ENCODE peak calls at places on chromosomes 12 and 14, in four cellular contexts. T is adrenal gland, E is stomach, S is progenitor cell of endocrine pancreas. V is an unnamed sample.

GRCh38 chr12:75690556-75690955 is 179.1 kb upstream of the KRR1 start:
- DNase-seq in T (no peak), E (no peak), S (no peak), V (no peak)

GRCh38 chr12:108618079-108618952 is 15.4 kb downstream of the SELPLG start:
- DNase-seq in T (peak), E (peak), S (peak), V (peak)

GRCh38 chr14:95196268-95196667 is 38.9 kb upstream of the DICER1 start:
- DNase-seq in T (no peak), E (no peak), S (no peak), V (no peak)

GRCh38 chr12:104478396-104479140 is 21.8 kb downstream of the CHST11 start:
- DNase-seq in T (peak), E (no peak), S (no peak), V (no peak)

GRCh38 chr12:52395761-52396434 is 10.2 kb downstream of the KRT82 start:
- DNase-seq in T (no peak), E (no peak), S (peak), V (no peak)

GRCh38 chr12:52496590-52497071 is 3.6 kb upstream of the KRT6A start:
- DNase-seq in T (no peak), E (no peak), S (no peak), V (no peak)

GRCh38 chr12:54879132-54879531 is 24.8 kb downstream of the MUCL1 start:
- DNase-seq in T (no peak), E (no peak), S (no peak), V (no peak)

GRCh38 chr12:4849024-4849594 is 60.6 kb upstream of the KCNA1 start:
- DNase-seq in T (peak), E (no peak), S (no peak), V (no peak)

GRCh38 chr14:56816575-56817391 is 6.5 kb upstream of the OTX2 start:
- DNase-seq in T (no peak), E (no peak), S (no peak), V (no peak)

GRCh38 chr12:13223941-13224340 is 27.4 kb downstream of the EMP1 start:
- DNase-seq in T (no peak), E (no peak), S (no peak), V (no peak)

GRCh38 chr12:33041562-33041961 is 145.0 kb upstream of the PKP2 start:
- DNase-seq in T (no peak), E (no peak), S (no peak), V (no peak)

GRCh38 chr12:98439471-98440164 is 75.8 kb upstream of the TMPO start:
- DNase-seq in T (peak), E (no peak), S (no peak), V (no peak)

GRCh38 chr12:89768586-89769482 is 60.2 kb upstream of the ATP2B1 start:
- DNase-seq in T (no peak), E (no peak), S (no peak), V (no peak)

GRCh38 chr12:104715562-104716182 is 242.4 kb downstream of the SLC41A2 start:
- DNase-seq in T (no peak), E (no peak), S (no peak), V (no peak)

GRCh38 chr12:79444089-79444488 is 246.7 kb downstream of the PAWR start:
- DNase-seq in T (no peak), E (no peak), S (no peak), V (no peak)

GRCh38 chr12:19988918-19989317 is 379.4 kb upstream of the PDE3A start:
- DNase-seq in T (no peak), E (no peak), S (no peak), V (no peak)

GRCh38 chr14:23513466-23514008 is 38.0 kb downstream of the ZFHX2 start:
- DNase-seq in T (no peak), E (no peak), S (no peak), V (no peak)

GRCh38 chr12:105253882-105254513 is 18.0 kb upstream of the APPL2 start:
- DNase-seq in T (peak), E (no peak), S (no peak), V (no peak)

GRCh38 chr14:80653951-80654350 is 287.6 kb downstream of the CEP128 start:
- DNase-seq in T (no peak), E (no peak), S (no peak), V (no peak)

GRCh38 chr12:29593001-29593400 is 95.5 kb upstream of the OVCH1 start:
- DNase-seq in T (no peak), E (no peak), S (no peak), V (no peak)

GRCh38 chr14:76870146-76870545 is 43.9 kb downstream of the LRRC74A start:
- DNase-seq in T (no peak), E (no peak), S (no peak), V (no peak)

GRCh38 chr12:100303831-100304230 is 36.9 kb downstream of the SCYL2 start:
- DNase-seq in T (no peak), E (no peak), S (no peak), V (no peak)

GRCh38 chr12:102438823-102439205 is 41.5 kb downstream of the IGF1 start:
- DNase-seq in T (no peak), E (no peak), S (no peak), V (no peak)

GRCh38 chr12:96083020-96083489 is 47.7 kb upstream of the LTA4H start:
- DNase-seq in T (no peak), E (no peak), S (no peak), V (no peak)

GRCh38 chr12:55724226-55724939 is 4.2 kb downstream of the RDH5 start:
- DNase-seq in T (peak), E (peak), S (no peak), V (no peak)

GRCh38 chr14:63633801-63634200 is 7.9 kb downstream of the WDR89 start:
- DNase-seq in T (no peak), E (no peak), S (no peak), V (no peak)
- TF ChIP-seq CTCF in T (no peak), E (no peak), S (no peak), V (peak)

DNA sequence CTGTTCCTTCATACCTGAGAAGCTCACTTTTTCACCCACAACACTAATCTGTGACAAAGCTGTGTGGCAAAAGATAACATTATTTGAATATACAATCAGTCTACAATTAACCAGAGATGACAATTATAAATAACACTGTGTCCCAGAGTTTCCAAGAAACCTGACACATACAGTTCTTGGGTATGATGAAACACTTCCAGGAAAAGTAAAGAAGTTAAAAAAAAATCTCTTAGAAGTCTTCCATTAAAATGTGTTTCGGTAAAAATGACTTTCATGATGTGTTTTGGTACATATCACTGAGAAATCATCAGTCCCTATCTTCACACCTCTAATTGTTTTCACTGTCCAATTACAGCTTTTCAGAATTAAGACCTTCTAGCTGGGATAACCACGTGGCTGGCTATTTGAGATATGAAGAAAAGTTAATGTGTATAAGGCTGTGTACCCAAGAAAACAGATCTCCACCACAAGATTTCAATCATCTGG is 390.2 kb downstream of the SOX5 start:
- DNase-seq in T (no peak), E (no peak), S (no peak), V (no peak)
- TF ChIP-seq CTCF in T (no peak), E (no peak), S (no peak), V (no peak)

GRCh38 chr12:21252070-21252469 is 82.6 kb downstream of the SLCO1A2 start:
- DNase-seq in T (no peak), E (no peak), S (no peak), V (no peak)

DNA sequence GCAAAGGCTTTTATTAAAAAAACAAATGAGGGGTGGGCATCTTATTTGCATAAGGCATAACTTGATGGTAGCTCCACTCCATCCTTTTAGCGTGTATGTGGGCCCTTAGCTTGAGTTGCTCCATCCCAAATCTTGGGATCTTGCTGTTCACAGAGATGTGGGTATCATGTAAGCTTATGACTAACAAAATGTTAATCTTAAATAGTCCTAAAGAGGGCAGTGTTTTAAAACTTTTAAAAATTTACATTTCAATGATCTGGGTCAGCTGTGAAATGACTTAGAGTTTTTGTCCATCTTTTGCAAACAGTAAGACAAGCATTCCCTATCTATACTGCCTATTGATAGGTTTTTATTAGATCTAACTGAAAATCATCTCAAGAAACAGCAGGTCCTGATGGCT is 86.0 kb downstream of the SLCO1A2 start:
- DNase-seq in T (no peak), E (no peak), S (no peak), V (no peak)
- TF ChIP-seq CTCF in T (no peak), E (no peak), S (peak), V (peak)

DNA sequence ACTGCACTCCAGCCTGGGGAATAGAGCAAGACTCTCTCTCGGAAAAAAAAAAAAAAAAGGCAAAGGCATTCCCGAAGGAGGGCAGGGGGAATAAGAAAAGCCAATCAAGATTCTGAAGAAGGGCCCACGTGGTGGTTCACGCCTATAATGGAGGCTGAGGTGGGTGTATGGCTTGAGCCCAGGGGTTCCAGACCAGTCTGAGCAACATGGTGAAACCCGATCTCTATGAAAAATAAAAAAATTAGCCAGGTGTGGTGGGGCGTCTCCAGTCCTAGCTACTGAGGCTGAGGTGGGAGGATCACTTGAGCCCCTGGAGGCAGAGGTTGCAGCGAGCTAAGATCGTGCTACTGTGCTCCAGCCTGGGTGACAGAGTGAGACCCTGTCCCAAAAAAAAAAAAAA is 4.3 kb upstream of the PTMS start:
- DNase-seq in T (no peak), E (no peak), S (no peak), V (no peak)
- TF ChIP-seq CTCF in T (no peak), E (no peak), S (no peak), V (no peak)

DNA sequence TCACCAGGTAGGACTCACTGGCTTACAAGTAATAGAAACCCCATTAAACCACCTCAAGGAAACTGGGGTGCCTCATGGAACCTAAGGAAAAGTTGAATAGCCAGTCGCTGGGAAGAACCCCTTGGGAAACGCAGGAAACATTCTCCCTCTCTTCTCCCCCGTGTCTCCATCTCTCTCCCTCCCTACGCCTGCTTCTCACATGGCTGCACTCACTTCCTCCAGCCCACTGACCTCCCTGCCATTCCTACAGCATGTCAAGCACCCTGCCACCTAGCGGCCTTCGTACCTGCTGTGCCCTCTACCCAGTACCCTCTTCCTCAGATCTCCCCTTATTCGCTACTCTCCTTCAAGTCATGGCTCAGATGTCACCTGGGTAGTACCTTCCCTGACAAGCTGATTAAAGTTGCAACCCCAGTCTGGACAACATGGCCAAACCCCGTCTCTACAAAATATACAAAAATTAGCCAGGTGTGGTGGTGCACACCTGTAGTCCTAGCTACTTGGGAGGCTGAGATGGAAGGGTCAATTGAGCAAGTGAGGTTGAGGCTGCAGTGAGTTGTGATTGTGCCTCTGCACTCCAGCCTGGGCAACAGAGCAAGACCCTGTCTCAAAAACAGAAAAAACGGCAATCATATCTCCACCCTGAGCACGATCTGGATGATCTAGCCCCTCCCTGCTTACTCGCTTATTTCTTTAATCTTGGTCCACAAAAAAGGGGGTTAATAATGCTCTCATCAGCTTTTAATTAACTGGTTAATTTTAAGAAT is 6.4 kb upstream of the DTX1 start:
- DNase-seq in T (no peak), E (no peak), S (no peak), V (no peak)
- TF ChIP-seq CTCF in T (no peak), E (no peak), S (peak), V (peak)

GRCh38 chr14:105198588-105198987 is 17.5 kb upstream of the NUDT14 start:
- DNase-seq in T (no peak), E (no peak), S (no peak), V (no peak)

GRCh38 chr14:105199093-105199492 is 18.0 kb upstream of the NUDT14 start:
- DNase-seq in T (no peak), E (no peak), S (no peak), V (no peak)

GRCh38 chr14:105201156-105201927 is 20.2 kb upstream of the NUDT14 start:
- DNase-seq in T (no peak), E (no peak), S (no peak), V (no peak)

GRCh38 chr14:105200641-105201040 is 19.5 kb upstream of the NUDT14 start:
- DNase-seq in T (no peak), E (no peak), S (no peak), V (no peak)

GRCh38 chr14:105200074-105200473 is 19.0 kb upstream of the NUDT14 start:
- DNase-seq in T (no peak), E (no peak), S (no peak), V (no peak)
- TF ChIP-seq CTCF in T (no peak), E (no peak), S (no peak), V (peak)